ENCODE peak calls at places on chromosomes 6 and 20, in ten cellular contexts. N is cardiac fibroblast, J is lower leg skin, Y is H9, X is endodermal cell, I is astrocyte, L is Calu3, H is nephron progenitor cell, Q is pancreas, S is brain microvascular endothelial cell. D is an unnamed sample.

GRCh38 chr6:136288566-136289326 is 900 bp downstream of the BCLAF1 start:
- DNase-seq in N (peak), J (peak), Y (peak), X (peak), I (peak), L (peak), H (peak), Q (peak), S (peak), D (peak)

GRCh38 chr20:32116079-32116521 is 6.6 kb downstream of the TM9SF4 start:
- DNase-seq in N (peak), J (no peak), Y (no peak), X (no peak), I (no peak), L (no peak), H (no peak), Q (no peak), S (no peak), D (no peak)

GRCh38 chr6:144294016-144294415 is 8.9 kb downstream of the UTRN start:
- DNase-seq in N (peak), J (no peak), Y (no peak), X (no peak), I (peak), L (no peak), H (no peak), Q (no peak), S (no peak), D (no peak)

GRCh38 chr6:138293996-138294395 is 75.7 kb upstream of the PBOV1 start:
- DNase-seq in N (no peak), J (no peak), Y (no peak), X (no peak), I (peak), L (no peak), H (no peak), Q (no peak), S (no peak), D (no peak)

GRCh38 chr6:36378936-36379335 is 8.5 kb downstream of the ETV7 start:
- DNase-seq in N (no peak), J (no peak), Y (no peak), X (no peak), I (no peak), L (no peak), H (no peak), Q (no peak), S (no peak), D (no peak)

GRCh38 chr6:108921547-108922331 is 73.5 kb downstream of the ARMC2 start:
- DNase-seq in N (peak), J (peak), Y (no peak), X (no peak), I (peak), L (no peak), H (peak), Q (no peak), S (no peak), D (no peak)

GRCh38 chr6:152696543-152696942 is 1.2 kb upstream of the MYCT1 start:
- DNase-seq in N (peak), J (no peak), Y (no peak), X (no peak), I (peak), L (no peak), H (no peak), Q (no peak), S (peak), D (no peak)

GRCh38 chr6:158050107-158050735 is 68.6 kb downstream of the SYNJ2 start:
- DNase-seq in N (no peak), J (no peak), Y (peak), X (no peak), I (no peak), L (no peak), H (no peak), Q (no peak), S (no peak), D (no peak)

GRCh38 chr20:50494428-50494827 is 15.8 kb upstream of the PTPN1 start:
- DNase-seq in N (no peak), J (no peak), Y (no peak), X (no peak), I (no peak), L (no peak), H (no peak), Q (no peak), S (no peak), D (no peak)

GRCh38 chr6:30752164-30752927 is 8.0 kb upstream of the IER3 start:
- DNase-seq in N (peak), J (peak), Y (no peak), X (no peak), I (peak), L (peak), H (no peak), Q (peak), S (peak), D (peak)

GRCh38 chr6:44177691-44178423 is 19.2 kb downstream of the CAPN11 start:
- DNase-seq in N (peak), J (peak), Y (no peak), X (no peak), I (peak), L (no peak), H (no peak), Q (no peak), S (peak), D (no peak)

GRCh38 chr6:100296810-100297544 is 167.7 kb downstream of the SIM1 start:
- DNase-seq in N (peak), J (no peak), Y (no peak), X (no peak), I (peak), L (peak), H (no peak), Q (no peak), S (peak), D (no peak)

GRCh38 chr20:6783752-6784725 is 16.6 kb downstream of the BMP2 start:
- DNase-seq in N (peak), J (no peak), Y (no peak), X (no peak), I (peak), L (no peak), H (no peak), Q (no peak), S (no peak), D (no peak)

GRCh38 chr20:51923611-51924010 is 121.3 kb upstream of the SALL4 start:
- DNase-seq in N (no peak), J (no peak), Y (no peak), X (no peak), I (no peak), L (no peak), H (no peak), Q (no peak), S (no peak), D (no peak)

GRCh38 chr6:30213999-30214982 is 1.1 kb upstream of the TRIM26 start:
- DNase-seq in N (peak), J (peak), Y (peak), X (peak), I (peak), L (peak), H (peak), Q (peak), S (peak), D (peak)

GRCh38 chr6:72740135-72740534 is 118.3 kb downstream of the KCNQ5 start:
- DNase-seq in N (peak), J (no peak), Y (no peak), X (no peak), I (no peak), L (no peak), H (no peak), Q (no peak), S (peak), D (no peak)

GRCh38 chr20:50278684-50279531 is 88.3 kb downstream of the CEBPB start:
- DNase-seq in N (peak), J (peak), Y (no peak), X (peak), I (no peak), L (peak), H (no peak), Q (peak), S (no peak), D (no peak)

GRCh38 chr6:23533954-23534725 is 591.9 kb upstream of the NRSN1 start:
- DNase-seq in N (peak), J (no peak), Y (no peak), X (no peak), I (peak), L (no peak), H (no peak), Q (no peak), S (no peak), D (no peak)

GRCh38 chr6:36684447-36684812 is 5.9 kb downstream of the CDKN1A start:
- DNase-seq in N (no peak), J (no peak), Y (no peak), X (no peak), I (no peak), L (no peak), H (no peak), Q (no peak), S (no peak), D (peak)

GRCh38 chr6:125077453-125077852 is 76.1 kb upstream of the TPD52L1 start:
- DNase-seq in N (no peak), J (no peak), Y (no peak), X (no peak), I (no peak), L (no peak), H (no peak), Q (no peak), S (no peak), D (no peak)

GRCh38 chr20:3173582-3174441 is 463 bp upstream of the LZTS3 start:
- DNase-seq in N (peak), J (peak), Y (peak), X (peak), I (peak), L (peak), H (peak), Q (peak), S (peak), D (peak)

GRCh38 chr6:72287801-72288200 is 334.1 kb upstream of the KCNQ5 start:
- DNase-seq in N (no peak), J (no peak), Y (no peak), X (no peak), I (peak), L (no peak), H (no peak), Q (no peak), S (no peak), D (no peak)

GRCh38 chr20:38138086-38138777 is 26.8 kb downstream of the TGM2 start:
- DNase-seq in N (no peak), J (no peak), Y (no peak), X (no peak), I (no peak), L (no peak), H (no peak), Q (no peak), S (no peak), D (no peak)

GRCh38 chr20:48656661-48657211 is 171.1 kb downstream of the PREX1 start:
- DNase-seq in N (peak), J (no peak), Y (peak), X (peak), I (no peak), L (peak), H (peak), Q (peak), S (no peak), D (no peak)

GRCh38 chr6:48429610-48430009 is 318.6 kb upstream of the PTCHD4 start:
- DNase-seq in N (peak), J (no peak), Y (no peak), X (no peak), I (no peak), L (no peak), H (no peak), Q (no peak), S (no peak), D (no peak)

GRCh38 chr6:53858196-53858595 is 63.4 kb downstream of the LRRC1 start:
- DNase-seq in N (no peak), J (no peak), Y (no peak), X (no peak), I (no peak), L (no peak), H (no peak), Q (no peak), S (no peak), D (no peak)

GRCh38 chr6:73884540-73884939 is 188.5 kb downstream of the CD109 start:
- DNase-seq in N (no peak), J (no peak), Y (no peak), X (no peak), I (no peak), L (no peak), H (no peak), Q (no peak), S (no peak), D (no peak)

GRCh38 chr20:668050-668449 is 7.6 kb downstream of the SCRT2 start:
- DNase-seq in N (no peak), J (no peak), Y (no peak), X (no peak), I (no peak), L (no peak), H (no peak), Q (no peak), S (no peak), D (no peak)

GRCh38 chr6:31776961-31777666 is at the start of gene VWA7:
- DNase-seq in N (peak), J (peak), Y (no peak), X (peak), I (peak), L (peak), H (peak), Q (peak), S (peak), D (peak)

GRCh38 chr6:134686071-134686470 is 263.8 kb downstream of the ALDH8A1 start:
- DNase-seq in N (peak), J (no peak), Y (no peak), X (no peak), I (peak), L (no peak), H (no peak), Q (no peak), S (no peak), D (no peak)

GRCh38 chr6:11096109-11096508 is 2.5 kb downstream of the SMIM13 start:
- DNase-seq in N (peak), J (no peak), Y (peak), X (peak), I (peak), L (peak), H (no peak), Q (no peak), S (peak), D (no peak)

GRCh38 chr6:143958839-143959399 is 49.1 kb downstream of the PLAGL1 start:
- DNase-seq in N (no peak), J (no peak), Y (peak), X (peak), I (no peak), L (no peak), H (peak), Q (no peak), S (no peak), D (no peak)

GRCh38 chr6:1497593-1498105 is 108.3 kb downstream of the FOXF2 start:
- DNase-seq in N (no peak), J (no peak), Y (no peak), X (peak), I (no peak), L (no peak), H (no peak), Q (no peak), S (no peak), D (no peak)

GRCh38 chr6:37048851-37049734 is 43.6 kb downstream of the FGD2 start:
- DNase-seq in N (peak), J (peak), Y (no peak), X (no peak), I (peak), L (peak), H (no peak), Q (peak), S (peak), D (no peak)

GRCh38 chr6:2817778-2818443 is 23.8 kb downstream of the SERPINB1 start:
- DNase-seq in N (peak), J (no peak), Y (no peak), X (no peak), I (peak), L (no peak), H (no peak), Q (no peak), S (peak), D (no peak)

GRCh38 chr20:14553774-14554524 is 216.5 kb upstream of the FLRT3 start:
- DNase-seq in N (peak), J (no peak), Y (no peak), X (no peak), I (peak), L (no peak), H (no peak), Q (no peak), S (no peak), D (no peak)

GRCh38 chr6:134714679-134715078 is 235.2 kb downstream of the ALDH8A1 start:
- DNase-seq in N (peak), J (no peak), Y (no peak), X (no peak), I (peak), L (peak), H (no peak), Q (no peak), S (no peak), D (no peak)

GRCh38 chr6:142944126-142945066 is 580 bp downstream of the HIVEP2 start:
- DNase-seq in N (peak), J (peak), Y (peak), X (peak), I (peak), L (peak), H (peak), Q (peak), S (peak), D (peak)

GRCh38 chr6:168150551-168151444 is 71.8 kb upstream of the FRMD1 start:
- DNase-seq in N (no peak), J (peak), Y (peak), X (peak), I (no peak), L (peak), H (peak), Q (no peak), S (no peak), D (no peak)
- TF ChIP-seq CTCF in N (no peak), J (no peak), Y (peak), X (peak), I (no peak), L (peak), H (peak), Q (peak), S (peak), D (no peak)

DNA sequence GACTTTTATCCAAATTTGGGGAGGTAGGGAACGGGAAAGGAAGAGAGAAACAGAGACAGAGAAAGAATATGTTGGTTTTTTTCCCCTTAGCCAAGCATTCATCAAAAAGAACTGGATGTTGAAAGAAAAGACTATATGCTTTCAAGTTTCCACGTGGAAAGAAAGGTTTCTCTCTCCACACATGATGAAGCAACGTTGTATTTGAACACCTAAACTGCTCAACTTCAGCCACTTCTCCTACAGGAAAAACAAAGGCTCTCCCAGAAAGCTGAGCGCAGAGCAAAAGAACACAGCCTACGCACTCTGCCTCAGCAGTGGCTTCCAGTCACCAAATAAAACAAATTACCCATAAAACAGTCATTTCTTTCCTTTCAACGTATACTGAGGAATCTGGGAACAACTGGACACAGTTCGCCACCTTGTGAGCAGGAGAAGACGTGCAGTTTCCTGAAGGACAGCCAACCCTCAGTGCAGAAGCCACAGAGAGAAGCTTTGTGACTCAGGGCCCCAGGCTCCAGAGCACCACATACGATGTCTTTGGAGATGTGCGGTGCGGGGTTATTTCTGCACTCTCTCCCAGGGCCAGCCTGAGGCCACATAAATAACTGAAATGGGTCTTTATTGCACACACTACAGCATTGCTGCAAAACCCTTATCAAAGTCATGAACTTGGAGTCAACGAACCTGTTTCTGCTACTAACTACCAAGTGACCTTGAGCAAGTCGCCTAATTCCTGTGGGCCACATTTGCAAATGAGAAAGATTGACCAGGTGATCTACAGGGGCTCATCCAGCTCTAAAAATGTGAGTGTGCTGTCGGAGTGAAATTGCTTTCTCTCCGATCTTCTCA is 10.1 kb downstream of the IL17F start:
- DNase-seq in N (peak), J (no peak), Y (peak), X (peak), I (peak), L (peak), H (peak), Q (no peak), S (peak), D (no peak)
- TF ChIP-seq CTCF in N (peak), J (no peak), Y (peak), X (peak), I (peak), L (peak), H (peak), Q (peak), S (peak), D (no peak)

DNA sequence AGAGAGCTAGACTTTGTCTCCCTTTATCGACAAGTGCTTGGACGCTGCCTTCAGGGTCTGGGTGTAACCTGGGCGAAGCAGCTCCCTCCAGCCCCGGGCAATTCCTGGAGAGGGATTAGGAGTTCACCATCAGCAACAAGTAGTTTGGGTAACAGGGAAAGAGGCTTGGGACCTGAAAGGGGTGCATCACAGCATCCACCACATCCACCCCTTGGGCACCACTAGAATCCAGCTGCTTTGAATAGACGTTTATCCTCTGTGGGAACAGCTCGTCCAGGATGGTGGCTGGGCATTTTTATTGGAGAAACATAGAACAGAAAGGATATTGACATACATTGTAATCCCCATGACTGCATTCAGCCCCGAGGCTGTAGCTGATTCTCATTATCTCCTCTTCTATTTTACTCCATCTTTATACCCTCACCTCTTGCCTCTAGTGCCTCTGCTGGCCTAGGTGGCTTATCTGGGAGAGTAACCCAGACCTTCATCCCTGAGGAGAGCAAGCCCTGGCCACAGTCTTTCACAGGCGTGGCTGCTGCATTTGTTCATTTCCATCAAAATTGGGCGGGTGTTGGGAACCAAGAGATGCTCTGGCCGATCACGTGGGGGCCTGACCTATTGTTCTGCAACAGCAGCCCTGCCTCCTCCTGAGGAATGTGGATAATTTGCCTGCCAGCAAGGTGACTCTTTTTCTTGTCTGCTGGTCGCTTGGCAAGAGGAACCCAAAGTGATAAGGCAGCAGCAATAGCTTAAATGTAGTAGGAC is 109.2 kb upstream of the RALGAPA2 start:
- DNase-seq in N (no peak), J (no peak), Y (peak), X (peak), I (no peak), L (no peak), H (no peak), Q (no peak), S (no peak), D (no peak)
- TF ChIP-seq CTCF in N (no peak), J (no peak), Y (peak), X (peak), I (no peak), L (no peak), H (no peak), Q (no peak), S (no peak), D (no peak)

DNA sequence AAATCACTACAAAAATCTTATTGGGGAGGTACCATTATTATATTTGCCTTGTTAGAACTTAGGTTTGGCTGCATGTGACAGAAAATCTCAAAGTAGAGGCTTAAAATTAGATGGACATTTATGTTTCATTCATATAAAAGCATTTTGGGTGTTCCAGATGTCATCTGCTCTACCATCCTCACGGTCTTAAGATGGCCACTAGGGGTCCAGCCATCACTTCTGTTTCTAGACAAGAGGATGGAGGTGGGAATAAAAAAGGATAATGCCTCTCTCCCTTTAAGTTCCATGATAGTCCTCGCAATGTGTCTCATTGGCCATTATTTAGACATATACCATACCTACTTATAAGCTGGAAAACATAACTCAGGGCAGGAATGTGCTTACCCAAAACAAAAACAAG is 929.5 kb downstream of the KIF16B start:
- DNase-seq in N (peak), J (no peak), Y (no peak), X (no peak), I (no peak), L (peak), H (no peak), Q (no peak), S (no peak), D (no peak)
- TF ChIP-seq CTCF in N (peak), J (no peak), Y (peak), X (peak), I (peak), L (no peak), H (no peak), Q (no peak), S (peak), D (no peak)